ENCODE peak calls at places on chromosome 17, in five cellular contexts. D is M059J; O is aorta; G is right lobe of liver; X is activated naive CD8-positive, alpha-beta T cell treated with anti-CD3 and anti-CD28 coated beads for 36 hours. Y is an unnamed sample.

GRCh38 chr17:21215935-21216334 is 2.0 kb upstream of the TMEM11 start:
- DNase-seq in D (no peak), O (no peak), G (no peak), X (no peak), Y (peak)

GRCh38 chr17:50952889-50953288 is 86.7 kb upstream of the TOB1 start:
- DNase-seq in D (no peak), O (no peak), G (peak), X (no peak), Y (no peak)

GRCh38 chr17:79625706-79626105 is 14.9 kb upstream of the RBFOX3 start:
- DNase-seq in D (no peak), O (peak), G (peak), X (no peak), Y (no peak)

GRCh38 chr17:75406222-75406615 is 741 bp upstream of the GRB2 start:
- DNase-seq in D (peak), O (no peak), G (no peak), X (no peak), Y (no peak)

GRCh38 chr17:81868674-81869220 is 2.4 kb downstream of the ARHGDIA start:
- DNase-seq in D (peak), O (peak), G (peak), X (peak), Y (peak)

GRCh38 chr17:61426482-61427304 is 25.5 kb upstream of the TBX4 start:
- DNase-seq in D (peak), O (no peak), G (no peak), X (no peak), Y (peak)

GRCh38 chr17:73261952-73262675 is 434 bp upstream of the CPSF4L start:
- DNase-seq in D (no peak), O (no peak), G (peak), X (no peak), Y (no peak)

GRCh38 chr17:81026266-81027036 is 8.5 kb upstream of the BAIAP2 start:
- DNase-seq in D (no peak), O (peak), G (peak), X (no peak), Y (no peak)

GRCh38 chr17:78664476-78665384 is 87.5 kb upstream of the DNAH17 start:
- DNase-seq in D (peak), O (no peak), G (no peak), X (no peak), Y (no peak)

GRCh38 chr17:17077861-17078732 is 35.8 kb downstream of the MPRIP start:
- DNase-seq in D (no peak), O (peak), G (peak), X (no peak), Y (peak)

GRCh38 chr17:15398736-15399331 is 57.4 kb upstream of the TEKT3 start:
- DNase-seq in D (peak), O (peak), G (no peak), X (no peak), Y (no peak)

GRCh38 chr17:59620064-59620359 is 317 bp downstream of the CLTC start:
- DNase-seq in D (no peak), O (no peak), G (no peak), X (no peak), Y (no peak)

GRCh38 chr17:30376621-30377452 is 1.9 kb upstream of the CPD start:
- DNase-seq in D (peak), O (no peak), G (no peak), X (peak), Y (peak)

GRCh38 chr17:7167832-7168231 is 11.3 kb downstream of the ASGR1 start:
- DNase-seq in D (no peak), O (peak), G (peak), X (no peak), Y (no peak)

GRCh38 chr17:5378566-5379207 is 40.8 kb downstream of the NUP88 start:
- DNase-seq in D (no peak), O (no peak), G (no peak), X (no peak), Y (no peak)

Y was measured in PC-9.